ENCODE peak calls at places on chromosomes 4 and X, in six cellular contexts. One of them, this sample, is unnamed.

GRCh38 chrX:68843992-68844391 is 15.2 kb downstream of the EFNB1 start:
- DNase-seq in Calu3: no peak
- DNase-seq in A172: no peak
- DNase-seq in adipocyte: no peak
- DNase-seq in ureter: no peak
- DNase-seq in HT1080: no peak
- DNase-seq in this sample: no peak

GRCh38 chr4:128475597-128475996 is 188.0 kb upstream of the PGRMC2 start:
- DNase-seq in A172: no peak
- DNase-seq in HT1080: no peak
- DNase-seq in ureter: no peak
- DNase-seq in adipocyte: no peak
- DNase-seq in Calu3: no peak
- DNase-seq in this sample: no peak

GRCh38 chrX:20116575-20117240 is at the start of gene MAP7D2:
- DNase-seq in Calu3: peak
- DNase-seq in HT1080: no peak
- DNase-seq in A172: no peak
- DNase-seq in adipocyte: no peak
- DNase-seq in ureter: no peak
- DNase-seq in this sample: no peak

GRCh38 chrX:12789976-12790375 is 1.2 kb upstream of the PRPS2 start:
- DNase-seq in A172: no peak
- DNase-seq in ureter: no peak
- DNase-seq in HT1080: no peak
- DNase-seq in Calu3: no peak
- DNase-seq in adipocyte: no peak
- DNase-seq in this sample: peak

GRCh38 chrX:138858946-138859345 is 147.4 kb upstream of the FGF13 start:
- DNase-seq in Calu3: no peak
- DNase-seq in adipocyte: no peak
- DNase-seq in HT1080: peak
- DNase-seq in ureter: no peak
- DNase-seq in A172: no peak
- DNase-seq in this sample: no peak

GRCh38 chr4:27861802-27862201 is 1001.2 kb downstream of the STIM2 start:
- DNase-seq in HT1080: peak
- DNase-seq in A172: peak
- DNase-seq in ureter: no peak
- DNase-seq in Calu3: no peak
- DNase-seq in adipocyte: peak
- DNase-seq in this sample: no peak

GRCh38 chr4:67922697-67923096 is 38.9 kb upstream of the TMPRSS11D start:
- DNase-seq in A172: no peak
- DNase-seq in adipocyte: peak
- DNase-seq in Calu3: no peak
- DNase-seq in ureter: no peak
- DNase-seq in HT1080: no peak
- DNase-seq in this sample: no peak

GRCh38 chr4:1376391-1376840 is 29.4 kb downstream of the UVSSA start:
- DNase-seq in Calu3: no peak
- DNase-seq in ureter: no peak
- DNase-seq in A172: no peak
- DNase-seq in HT1080: no peak
- DNase-seq in adipocyte: no peak
- DNase-seq in this sample: no peak

GRCh38 chr4:24032371-24032989 is 142.6 kb upstream of the PPARGC1A start:
- DNase-seq in Calu3: peak
- DNase-seq in ureter: no peak
- DNase-seq in A172: peak
- DNase-seq in HT1080: peak
- DNase-seq in adipocyte: no peak
- DNase-seq in this sample: no peak

This sample was measured in globus pallidus.